ENCODE peak calls at places on chromosomes 2 and 18, in nine cellular contexts. One of them, this sample, is unnamed.

GRCh38 chr18:33761363-33761762 is 183.3 kb downstream of the ASXL3 start:
- DNase-seq in spleen: no peak
- DNase-seq in GM12878: no peak
- DNase-seq in stomach: peak; percentile 40
- DNase-seq in HCT116: no peak
- DNase-seq in K562: no peak
- DNase-seq in H1: no peak
- DNase-seq in sigmoid colon: no peak
- DNase-seq in suprapubic skin: no peak
- DNase-seq in this sample: no peak

GRCh38 chr2:16625201-16625729 is 40.4 kb downstream of the CYRIA start:
- DNase-seq in GM12878: no peak
- DNase-seq in suprapubic skin: no peak
- DNase-seq in H1: no peak
- DNase-seq in stomach: no peak
- DNase-seq in sigmoid colon: no peak
- DNase-seq in HCT116: no peak
- DNase-seq in spleen: peak; percentile 86
- DNase-seq in K562: peak; percentile 29
- DNase-seq in this sample: no peak

GRCh38 chr18:2906522-2907458 is 60.0 kb downstream of the EMILIN2 start:
- DNase-seq in stomach: no peak
- DNase-seq in spleen: peak; percentile 89
- DNase-seq in sigmoid colon: no peak
- DNase-seq in K562: peak; percentile 74
- DNase-seq in suprapubic skin: peak; percentile 81
- DNase-seq in H1: peak; percentile 77
- DNase-seq in HCT116: no peak
- DNase-seq in GM12878: no peak
- DNase-seq in this sample: no peak

GRCh38 chr2:42613281-42614064 is 45.0 kb downstream of the MTA3 start:
- DNase-seq in GM12878: no peak
- DNase-seq in suprapubic skin: no peak
- DNase-seq in H1: no peak
- DNase-seq in HCT116: no peak
- DNase-seq in sigmoid colon: no peak
- DNase-seq in spleen: no peak
- DNase-seq in K562: no peak
- DNase-seq in stomach: no peak
- DNase-seq in this sample: no peak

GRCh38 chr18:78679861-78680260 is 299.8 kb upstream of the SALL3 start:
- DNase-seq in HCT116: no peak
- DNase-seq in stomach: peak; percentile 8
- DNase-seq in sigmoid colon: peak; percentile 28
- DNase-seq in suprapubic skin: peak; percentile 77
- DNase-seq in K562: no peak
- DNase-seq in spleen: no peak
- DNase-seq in GM12878: no peak
- DNase-seq in H1: no peak
- DNase-seq in this sample: no peak

GRCh38 chr2:64988420-64989125 is 626 bp upstream of the SLC1A4 start:
- DNase-seq in sigmoid colon: peak; percentile 88
- DNase-seq in spleen: peak; percentile 85
- DNase-seq in stomach: peak; percentile 69
- DNase-seq in K562: peak; percentile 88
- DNase-seq in suprapubic skin: peak; percentile 80
- DNase-seq in HCT116: peak; percentile 19
- DNase-seq in H1: peak; percentile 71
- DNase-seq in GM12878: no peak
- DNase-seq in this sample: peak; percentile 93

GRCh38 chr18:31576670-31577069 is 15.0 kb upstream of the TTR start:
- DNase-seq in suprapubic skin: no peak
- DNase-seq in HCT116: no peak
- DNase-seq in spleen: no peak
- DNase-seq in K562: no peak
- DNase-seq in sigmoid colon: no peak
- DNase-seq in stomach: no peak
- DNase-seq in H1: no peak
- DNase-seq in GM12878: no peak
- DNase-seq in this sample: no peak

GRCh38 chr2:215579809-215580208 is 143.9 kb upstream of the FN1 start:
- DNase-seq in spleen: no peak
- DNase-seq in H1: no peak
- DNase-seq in stomach: no peak
- DNase-seq in K562: no peak
- DNase-seq in suprapubic skin: no peak
- DNase-seq in sigmoid colon: no peak
- DNase-seq in HCT116: no peak
- DNase-seq in GM12878: no peak
- DNase-seq in this sample: no peak

GRCh38 chr2:191687867-191688266 is 9.9 kb downstream of the NABP1 start:
- DNase-seq in H1: no peak
- DNase-seq in HCT116: no peak
- DNase-seq in stomach: no peak
- DNase-seq in spleen: no peak
- DNase-seq in suprapubic skin: no peak
- DNase-seq in K562: no peak
- DNase-seq in GM12878: no peak
- DNase-seq in sigmoid colon: no peak
- DNase-seq in this sample: no peak

GRCh38 chr18:55319517-55319905 is 268.5 kb downstream of the TCF4 start:
- DNase-seq in H1: no peak
- DNase-seq in HCT116: no peak
- DNase-seq in spleen: no peak
- DNase-seq in K562: no peak
- DNase-seq in stomach: no peak
- DNase-seq in GM12878: no peak
- DNase-seq in suprapubic skin: no peak
- DNase-seq in sigmoid colon: no peak
- DNase-seq in this sample: no peak

GRCh38 chr18:1104265-1104792 is 199.7 kb downstream of the ADCYAP1 start:
- DNase-seq in stomach: no peak
- DNase-seq in sigmoid colon: no peak
- DNase-seq in spleen: no peak
- DNase-seq in suprapubic skin: no peak
- DNase-seq in K562: no peak
- DNase-seq in HCT116: no peak
- DNase-seq in H1: no peak
- DNase-seq in GM12878: no peak
- DNase-seq in this sample: no peak

GRCh38 chr2:158616480-158616879 is 159.7 kb downstream of the PKP4 start:
- DNase-seq in spleen: no peak
- DNase-seq in GM12878: no peak
- DNase-seq in HCT116: no peak
- DNase-seq in sigmoid colon: no peak
- DNase-seq in suprapubic skin: no peak
- DNase-seq in H1: no peak
- DNase-seq in K562: no peak
- DNase-seq in stomach: no peak
- DNase-seq in this sample: no peak

GRCh38 chr2:119760237-119760807 is 600 bp downstream of the PTPN4 start:
- DNase-seq in suprapubic skin: no peak
- DNase-seq in K562: no peak
- DNase-seq in HCT116: no peak
- DNase-seq in H1: peak; percentile 70
- DNase-seq in GM12878: no peak
- DNase-seq in spleen: no peak
- DNase-seq in stomach: peak; percentile 58
- DNase-seq in sigmoid colon: peak; percentile 75
- DNase-seq in this sample: no peak

GRCh38 chr2:191312163-191312562 is 67.0 kb downstream of the MYO1B start:
- DNase-seq in K562: no peak
- DNase-seq in stomach: no peak
- DNase-seq in GM12878: no peak
- DNase-seq in suprapubic skin: no peak
- DNase-seq in H1: no peak
- DNase-seq in HCT116: no peak
- DNase-seq in sigmoid colon: no peak
- DNase-seq in spleen: no peak
- DNase-seq in this sample: no peak

GRCh38 chr2:235229236-235229635 is 264.6 kb upstream of the AGAP1 start:
- DNase-seq in K562: no peak
- DNase-seq in GM12878: no peak
- DNase-seq in sigmoid colon: no peak
- DNase-seq in stomach: no peak
- DNase-seq in H1: no peak
- DNase-seq in HCT116: no peak
- DNase-seq in spleen: no peak
- DNase-seq in suprapubic skin: no peak
- DNase-seq in this sample: no peak

GRCh38 chr2:3762771-3763447 is 59.5 kb downstream of the DCDC2C start:
- DNase-seq in suprapubic skin: no peak
- DNase-seq in K562: no peak
- DNase-seq in H1: peak; percentile 24
- DNase-seq in GM12878: no peak
- DNase-seq in stomach: no peak
- DNase-seq in sigmoid colon: no peak
- DNase-seq in spleen: no peak
- DNase-seq in HCT116: no peak
- DNase-seq in this sample: no peak

GRCh38 chr18:73318732-73319479 is 451.1 kb upstream of the NETO1 start:
- DNase-seq in GM12878: no peak
- DNase-seq in K562: no peak
- DNase-seq in stomach: no peak
- DNase-seq in sigmoid colon: no peak
- DNase-seq in H1: no peak
- DNase-seq in spleen: no peak
- DNase-seq in suprapubic skin: no peak
- DNase-seq in HCT116: no peak
- DNase-seq in this sample: no peak

GRCh38 chr2:98324181-98324580 is 22.1 kb upstream of the CNGA3 start:
- DNase-seq in GM12878: no peak
- DNase-seq in suprapubic skin: no peak
- DNase-seq in K562: no peak
- DNase-seq in H1: no peak
- DNase-seq in HCT116: no peak
- DNase-seq in stomach: no peak
- DNase-seq in spleen: no peak
- DNase-seq in sigmoid colon: no peak
- DNase-seq in this sample: peak; percentile 17

GRCh38 chr2:3493610-3493997 is 25.7 kb downstream of the ADI1 start:
- DNase-seq in K562: peak; percentile 93
- DNase-seq in sigmoid colon: no peak
- DNase-seq in H1: no peak
- DNase-seq in stomach: no peak
- DNase-seq in GM12878: no peak
- DNase-seq in spleen: no peak
- DNase-seq in HCT116: no peak
- DNase-seq in suprapubic skin: no peak
- DNase-seq in this sample: no peak

GRCh38 chr2:129378186-129378585 is 601.3 kb upstream of the RAB6C start:
- DNase-seq in H1: no peak
- DNase-seq in HCT116: no peak
- DNase-seq in stomach: no peak
- DNase-seq in suprapubic skin: no peak
- DNase-seq in sigmoid colon: no peak
- DNase-seq in K562: no peak
- DNase-seq in GM12878: no peak
- DNase-seq in spleen: no peak
- DNase-seq in this sample: no peak

GRCh38 chr18:12287684-12288405 is 20.2 kb upstream of the TUBB6 start:
- DNase-seq in spleen: peak; percentile 63
- DNase-seq in suprapubic skin: peak; percentile 93
- DNase-seq in H1: peak; percentile 85
- DNase-seq in stomach: peak; percentile 73
- DNase-seq in HCT116: peak; percentile 54
- DNase-seq in K562: peak; percentile 66
- DNase-seq in sigmoid colon: peak; percentile 93
- DNase-seq in GM12878: no peak
- DNase-seq in this sample: no peak
- H3K27ac ChIP-seq in spleen: peak overlapping the region; percentile 7
- H3K27ac ChIP-seq in suprapubic skin: peak overlapping the region; percentile 79
- H3K27ac ChIP-seq in H1: no peak overlapping the region
- H3K27ac ChIP-seq in stomach: peak overlapping the region; percentile 80
- H3K27ac ChIP-seq in HCT116: peak overlapping the region; percentile 44
- H3K27ac ChIP-seq in K562: no peak overlapping the region
- H3K27ac ChIP-seq in sigmoid colon: peak overlapping the region; percentile 92
- H3K27ac ChIP-seq in GM12878: no peak overlapping the region
- H3K27ac ChIP-seq in this sample: peak overlapping the region; percentile 85

GRCh38 chr2:85541753-85542457 is 2.9 kb downstream of the MAT2A start:
- DNase-seq in sigmoid colon: no peak
- DNase-seq in suprapubic skin: no peak
- DNase-seq in HCT116: no peak
- DNase-seq in K562: no peak
- DNase-seq in stomach: peak; percentile 40
- DNase-seq in H1: no peak
- DNase-seq in spleen: no peak
- DNase-seq in GM12878: no peak
- DNase-seq in this sample: no peak
- TF ChIP-seq POLR2A in sigmoid colon: no peak
- TF ChIP-seq POLR2A in suprapubic skin: no peak
- TF ChIP-seq POLR2A in HCT116: no peak
- TF ChIP-seq POLR2A in K562: peak; percentile 21
- TF ChIP-seq POLR2A in stomach: no peak
- TF ChIP-seq POLR2A in H1: no peak
- TF ChIP-seq POLR2A in spleen: no peak
- TF ChIP-seq POLR2A in GM12878: no peak
- TF ChIP-seq POLR2A in this sample: no peak

DNA sequence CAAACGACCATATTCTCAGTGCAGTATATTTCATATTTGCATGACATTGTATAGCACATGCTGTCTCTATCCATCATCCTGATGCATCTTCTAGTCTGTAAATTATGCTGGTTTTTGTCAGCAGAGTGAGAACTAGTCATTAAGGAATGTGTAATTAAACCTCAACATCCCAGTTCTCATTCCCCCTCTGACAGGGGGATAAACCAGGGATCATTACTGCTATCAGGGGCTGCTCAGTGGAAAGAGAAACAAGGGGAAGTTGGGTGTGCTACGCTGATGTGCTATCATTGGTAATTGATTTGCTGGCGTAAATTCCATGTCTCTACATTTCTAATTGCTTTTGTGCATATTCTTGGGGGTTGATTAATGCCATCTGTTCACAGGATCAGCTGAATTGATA is 7.7 kb downstream of the CNTNAP5 start:
- DNase-seq in GM12878: no peak
- DNase-seq in stomach: no peak
- DNase-seq in K562: no peak
- DNase-seq in H1: no peak
- DNase-seq in sigmoid colon: no peak
- DNase-seq in suprapubic skin: no peak
- DNase-seq in HCT116: no peak
- DNase-seq in spleen: no peak
- DNase-seq in this sample: no peak
- TF ChIP-seq POLR2AphosphoS5 in GM12878: no peak
- TF ChIP-seq POLR2AphosphoS5 in stomach: no peak
- TF ChIP-seq POLR2AphosphoS5 in K562: no peak
- TF ChIP-seq POLR2AphosphoS5 in H1: no peak
- TF ChIP-seq POLR2AphosphoS5 in sigmoid colon: no peak
- TF ChIP-seq POLR2AphosphoS5 in suprapubic skin: no peak
- TF ChIP-seq POLR2AphosphoS5 in HCT116: no peak
- TF ChIP-seq POLR2AphosphoS5 in spleen: no peak
- TF ChIP-seq POLR2AphosphoS5 in this sample: no peak

DNA sequence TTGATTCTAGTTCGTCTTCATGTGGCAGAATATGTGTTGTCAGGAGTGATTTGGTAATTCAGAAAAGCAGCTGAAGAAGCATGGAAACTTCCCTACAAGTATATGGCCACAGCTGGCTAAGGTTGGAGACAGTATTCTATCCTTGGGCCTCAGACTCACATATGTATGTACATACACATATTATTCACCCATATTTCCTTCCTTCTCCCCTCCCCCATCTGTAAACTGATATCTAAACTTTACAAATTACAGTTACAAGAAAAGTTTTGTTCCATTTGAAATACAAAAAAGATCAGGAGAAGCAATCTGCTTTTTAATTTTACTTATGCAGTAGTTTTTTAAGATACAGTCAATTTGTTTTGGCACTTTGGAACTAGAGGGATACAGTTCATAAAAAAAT is 3.1 kb downstream of the SP3 start:
- DNase-seq in suprapubic skin: no peak
- DNase-seq in HCT116: no peak
- DNase-seq in H1: no peak
- DNase-seq in sigmoid colon: no peak
- DNase-seq in spleen: no peak
- DNase-seq in GM12878: no peak
- DNase-seq in stomach: no peak
- DNase-seq in K562: no peak
- DNase-seq in this sample: no peak
- H3K27ac ChIP-seq in suprapubic skin: no peak overlapping the region
- H3K27ac ChIP-seq in HCT116: peak overlapping the region; percentile 96
- H3K27ac ChIP-seq in H1: no peak overlapping the region
- H3K27ac ChIP-seq in sigmoid colon: peak overlapping the region; percentile 100
- H3K27ac ChIP-seq in spleen: peak overlapping the region; percentile 100
- H3K27ac ChIP-seq in GM12878: peak overlapping the region; percentile 97
- H3K27ac ChIP-seq in stomach: peak overlapping the region; percentile 100
- H3K27ac ChIP-seq in K562: peak overlapping the region; percentile 96
- H3K27ac ChIP-seq in this sample: peak overlapping the region; percentile 100